ENCODE peak calls at places on chromosomes 4 and X, in five cellular contexts. B is K562, T is HCT116, Z is H1, A is GM12878. F is an unnamed sample.

GRCh38 chr4:176534566-176534965 is 214.8 kb downstream of the SPCS3 start:
- DNase-seq in B (no peak), T (no peak), Z (no peak), A (no peak), F (no peak)

GRCh38 chr4:118280501-118281218 is 72.1 kb downstream of the PRSS12 start:
- DNase-seq in B (peak; percentile 22), T (peak; percentile 67), Z (no peak), A (peak; percentile 38), F (peak; percentile 74)

GRCh38 chrX:68114573-68115199 is 318.6 kb downstream of the OPHN1 start:
- DNase-seq in B (no peak), T (no peak), Z (no peak), A (no peak), F (no peak)

GRCh38 chrX:115968436-115969252 is 201.9 kb upstream of the AGTR2 start:
- DNase-seq in B (no peak), T (peak; percentile 63), Z (peak; percentile 72), A (no peak), F (no peak)

GRCh38 chr4:110869862-110870577 is 247.1 kb upstream of the PITX2 start:
- DNase-seq in B (no peak), T (peak; percentile 24), Z (no peak), A (peak; percentile 13), F (no peak)

GRCh38 chr4:148376151-148376550 is 66.1 kb downstream of the NR3C2 start:
- DNase-seq in B (no peak), T (peak; percentile 45), Z (no peak), A (no peak), F (peak; percentile 94)

GRCh38 chrX:25523574-25523973 is 507.8 kb upstream of the ARX start:
- DNase-seq in B (peak; percentile 5), T (peak; percentile 6), Z (peak; percentile 42), A (no peak), F (peak; percentile 42)

GRCh38 chr4:144423930-144424329 is 222.0 kb upstream of the HHIP start:
- DNase-seq in B (no peak), T (no peak), Z (no peak), A (no peak), F (no peak)

GRCh38 chr4:83028976-83029375 is 6.0 kb upstream of the COPS4 start:
- DNase-seq in B (no peak), T (no peak), Z (no peak), A (no peak), F (no peak)

GRCh38 chrX:468979-469378 is 82.3 kb upstream of the PPP2R3B start:
- DNase-seq in B (no peak), T (no peak), Z (no peak), A (no peak), F (no peak)

GRCh38 chr4:177222776-177223175 is 86.9 kb upstream of the NEIL3 start:
- DNase-seq in B (no peak), T (no peak), Z (no peak), A (no peak), F (no peak)

GRCh38 chr4:138243369-138243768 is 1.2 kb upstream of the SLC7A11 start:
- DNase-seq in B (no peak), T (peak; percentile 23), Z (no peak), A (no peak), F (no peak)

GRCh38 chrX:21837056-21837455 is 2.4 kb upstream of the MBTPS2 start:
- DNase-seq in B (no peak), T (no peak), Z (no peak), A (no peak), F (no peak)

GRCh38 chr4:82780398-82781231 is 18.0 kb downstream of the SCD5 start:
- DNase-seq in B (no peak), T (no peak), Z (no peak), A (no peak), F (peak; percentile 57)

GRCh38 chr4:140851032-140851636 is 94.9 kb upstream of the TBC1D9 start:
- DNase-seq in B (peak; percentile 65), T (peak; percentile 65), Z (peak; percentile 56), A (peak; percentile 33), F (peak; percentile 53)

GRCh38 chr4:187128226-187128625 is 404.6 kb upstream of the FAT1 start:
- DNase-seq in B (no peak), T (no peak), Z (no peak), A (no peak), F (no peak)

GRCh38 chrX:132837126-132837525 is 121.3 kb downstream of the HS6ST2 start:
- DNase-seq in B (no peak), T (peak; percentile 27), Z (no peak), A (no peak), F (no peak)

GRCh38 chr4:13470379-13470778 is 13.8 kb downstream of the RAB28 start:
- DNase-seq in B (no peak), T (no peak), Z (no peak), A (no peak), F (no peak)

GRCh38 chr4:154615211-154615610 is 2.8 kb upstream of the FGG start:
- DNase-seq in B (no peak), T (no peak), Z (no peak), A (no peak), F (no peak)

GRCh38 chr4:184553891-184554290 is 79.5 kb upstream of the IRF2 start:
- DNase-seq in B (no peak), T (no peak), Z (no peak), A (no peak), F (peak; percentile 35)

GRCh38 chr4:113550510-113550909 is 211.0 kb downstream of the CAMK2D start:
- DNase-seq in B (no peak), T (no peak), Z (no peak), A (no peak), F (no peak)

GRCh38 chrX:110667706-110668105 is 127.9 kb downstream of the CHRDL1 start:
- DNase-seq in B (no peak), T (no peak), Z (peak; percentile 48), A (no peak), F (no peak)

GRCh38 chr4:143337600-143338287 is 1.1 kb downstream of the GAB1 start:
- DNase-seq in B (no peak), T (no peak), Z (no peak), A (no peak), F (peak; percentile 70)

GRCh38 chr4:44916406-44916805 is 190.1 kb upstream of the GNPDA2 start:
- DNase-seq in B (no peak), T (no peak), Z (no peak), A (no peak), F (no peak)

GRCh38 chrX:107894038-107894437 is 68.4 kb downstream of the MID2 start:
- DNase-seq in B (peak; percentile 41), T (peak; percentile 51), Z (peak; percentile 39), A (peak; percentile 20), F (peak; percentile 47)

GRCh38 chrX:137562096-137562495 is 3.8 kb upstream of the ZIC3 start:
- DNase-seq in B (no peak), T (no peak), Z (no peak), A (no peak), F (no peak)

GRCh38 chrX:48573690-48574269 is 504 bp upstream of the RBM3 start:
- DNase-seq in B (peak; percentile 58), T (no peak), Z (no peak), A (no peak), F (no peak)

GRCh38 chr4:181536753-181537434 is 706.3 kb upstream of the TENM3 start:
- DNase-seq in B (no peak), T (no peak), Z (no peak), A (no peak), F (no peak)

DNA sequence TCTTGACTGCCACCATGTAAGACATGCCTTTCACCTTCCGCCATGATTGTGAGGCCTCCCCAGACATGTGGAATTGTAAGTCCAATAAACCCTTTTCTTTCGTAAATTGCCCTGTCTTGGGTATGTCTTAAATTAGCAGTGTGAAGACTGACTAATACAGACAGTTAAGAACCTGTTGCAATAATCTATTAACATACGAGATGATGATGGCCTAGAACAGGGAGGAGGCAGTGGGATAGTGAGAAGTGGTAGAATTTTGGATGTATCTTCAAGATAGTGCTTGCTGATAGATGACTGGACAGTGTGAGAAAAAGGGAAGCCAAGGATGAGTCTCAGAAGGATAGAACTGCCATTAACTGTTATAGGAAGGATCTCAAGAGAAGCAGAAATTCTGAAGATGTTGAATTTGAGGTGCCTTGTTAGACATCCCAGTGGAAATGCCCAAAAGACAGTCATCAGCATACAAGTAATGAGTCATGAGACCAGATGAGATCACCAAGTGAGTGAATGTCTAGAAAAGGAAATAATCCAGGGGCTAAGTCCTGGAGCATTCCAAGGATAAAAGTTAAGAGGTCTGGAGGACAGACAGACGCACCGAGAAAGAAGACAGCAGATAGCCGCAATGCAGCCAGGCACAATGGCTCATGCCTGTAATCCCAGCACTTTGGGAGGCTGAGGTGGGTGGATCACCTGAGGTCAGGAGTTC is 38.8 kb upstream of the UGDH start:
- DNase-seq in B (no peak), T (no peak), Z (no peak), A (no peak), F (no peak)
- TF ChIP-seq SRF in B (no peak), T (no peak), Z (no peak), A (no peak), F (no peak)

DNA sequence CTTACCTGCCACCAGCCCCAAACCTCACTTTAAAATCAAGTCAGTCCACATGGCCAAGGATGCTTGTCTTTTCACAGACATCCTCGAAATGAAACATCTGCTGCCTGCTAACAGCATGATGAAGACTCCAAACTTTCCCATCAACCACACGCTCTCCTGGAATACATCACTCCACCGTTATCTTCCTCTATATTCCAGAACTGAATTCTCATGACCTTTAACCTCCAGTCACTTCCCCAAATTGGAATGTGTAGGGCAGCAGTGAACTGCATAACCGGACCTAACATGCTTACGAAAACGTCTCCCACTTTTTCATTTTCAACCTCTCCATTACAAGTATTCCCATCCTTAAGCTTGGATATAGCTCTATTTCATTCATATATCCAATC is 30.7 kb upstream of the ZNF41 start:
- DNase-seq in B (no peak), T (no peak), Z (no peak), A (no peak), F (no peak)
- TF ChIP-seq SRF in B (no peak), T (no peak), Z (no peak), A (no peak), F (no peak)

DNA sequence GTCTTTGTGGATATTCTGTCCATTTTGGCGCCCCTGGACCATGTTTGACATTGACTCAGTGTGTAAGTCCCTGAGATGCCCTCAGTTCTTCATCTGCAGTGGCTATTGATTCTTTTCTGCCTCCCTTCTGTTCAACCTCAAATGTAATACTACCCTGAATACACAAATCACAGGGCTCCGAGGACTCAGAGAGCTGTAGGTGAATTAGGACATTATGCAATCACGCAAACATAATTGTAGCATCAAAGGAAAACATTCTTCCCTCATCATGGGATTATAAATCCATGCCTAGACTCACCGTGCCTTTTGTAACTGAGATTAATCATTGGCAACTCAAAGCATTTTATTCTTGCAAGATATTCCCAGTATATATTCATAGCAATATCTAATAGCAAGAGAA is 161.3 kb upstream of the PACRGL start:
- DNase-seq in B (no peak), T (no peak), Z (no peak), A (no peak), F (peak; percentile 47)
- TF ChIP-seq SRF in B (no peak), T (no peak), Z (no peak), A (no peak), F (no peak)

DNA sequence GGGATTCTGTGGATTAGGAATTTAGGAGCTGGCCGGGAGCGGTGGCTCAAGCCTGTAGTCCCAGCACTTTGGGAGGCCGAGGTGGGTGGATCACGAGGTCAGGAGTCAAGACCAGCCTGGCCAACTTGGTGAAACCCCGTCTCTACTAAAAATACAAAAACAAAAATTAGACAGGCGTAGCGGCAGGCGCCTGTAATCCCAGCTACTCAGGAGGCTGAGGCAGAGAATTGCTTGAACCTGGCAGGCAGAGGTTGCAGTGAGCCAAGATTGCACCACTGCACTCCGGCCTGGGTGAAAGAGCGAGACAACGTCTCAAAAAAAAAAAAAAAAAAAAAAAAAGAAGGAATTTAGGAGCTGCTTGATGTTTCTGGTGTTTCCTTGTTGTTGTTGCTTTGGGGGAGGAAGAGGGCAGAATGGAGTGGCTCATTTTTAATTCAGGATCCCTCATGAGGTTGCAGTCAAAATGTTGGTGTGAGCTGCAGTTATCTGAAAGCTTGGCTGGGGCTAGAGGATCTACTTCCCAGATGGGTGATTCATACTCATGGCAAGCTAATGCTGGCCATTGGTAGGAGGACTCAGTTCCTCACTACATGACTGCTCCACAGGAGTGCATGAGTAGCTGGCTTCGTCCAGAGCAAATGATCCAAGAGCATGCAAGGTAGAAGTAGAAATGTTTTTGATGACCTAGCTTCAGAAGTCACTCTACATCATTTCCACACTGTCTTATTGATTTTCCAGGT is 26.5 kb upstream of the JADE1 start:
- DNase-seq in B (no peak), T (no peak), Z (no peak), A (no peak), F (no peak)
- TF ChIP-seq SRF in B (no peak), T (no peak), Z (no peak), A (no peak), F (no peak)

F was measured in HepG2.